ENCODE peak calls at places on chromosomes 5 and 9, in ten cellular contexts. J is IMR-90; W is activated CD4-positive, alpha-beta T cell treated with anti-CD3 and anti-CD28 coated beads, Interleukin-2, amount 10 ng/mL, durations not matched to agents 7 days and 5 days; N is T-cell; H is stimulated activated CD4-positive, alpha-beta T cell treated with anti-CD3 and anti-CD28 coated beads, Interleukin-1b, Interleukin-23, amount 100 ng/mL, for 4 hours; Q is AG08395; D is DMS153; L is CD8-positive, alpha-beta T cell; G is HT-29; R is bronchial epithelial cell. E is an unnamed sample.
A peak's percentile ranks its signal among the peaks of the same experiment; 100 is the strongest.

GRCh38 chr9:10062629-10063395 is 550.0 kb downstream of the PTPRD start:
- DNase-seq in J (peak; percentile 47), W (no peak), N (no peak), H (no peak), Q (no peak), D (no peak), L (no peak), G (no peak), R (peak; percentile 89), E (no peak)

GRCh38 chr9:132694144-132694543 is 23.9 kb downstream of the GTF3C4 start:
- DNase-seq in J (peak; percentile 25), W (peak; percentile 18), N (no peak), H (no peak), Q (no peak), D (no peak), L (peak; percentile 7), G (peak; percentile 10), R (peak; percentile 49), E (no peak)

GRCh38 chr9:136323420-136323819 is 3.9 kb upstream of the GPSM1 start:
- DNase-seq in J (no peak), W (no peak), N (no peak), H (no peak), Q (no peak), D (peak; percentile 38), L (no peak), G (no peak), R (peak; percentile 56), E (no peak)

GRCh38 chr5:38039091-38039490 is 199.2 kb upstream of the GDNF start:
- DNase-seq in J (no peak), W (no peak), N (no peak), H (no peak), Q (no peak), D (no peak), L (no peak), G (no peak), R (no peak), E (no peak)

GRCh38 chr5:149597618-149598017 is 16.3 kb downstream of the ARHGEF37 start:
- DNase-seq in J (no peak), W (no peak), N (no peak), H (no peak), Q (no peak), D (no peak), L (no peak), G (no peak), R (no peak), E (no peak)

GRCh38 chr9:69584746-69585145 is 87.4 kb downstream of the APBA1 start:
- DNase-seq in J (no peak), W (no peak), N (no peak), H (no peak), Q (peak; percentile 41), D (no peak), L (no peak), G (no peak), R (peak; percentile 74), E (no peak)

GRCh38 chr5:8093669-8094068 is 224.7 kb downstream of the MTRR start:
- DNase-seq in J (no peak), W (no peak), N (no peak), H (no peak), Q (no peak), D (no peak), L (no peak), G (no peak), R (no peak), E (no peak)

GRCh38 chr9:116998305-116998704 is 311.2 kb downstream of the TRIM32 start:
- DNase-seq in J (peak; percentile 37), W (no peak), N (no peak), H (no peak), Q (peak; percentile 7), D (no peak), L (no peak), G (peak; percentile 32), R (peak; percentile 37), E (no peak)

GRCh38 chr5:69449511-69449910 is 34.6 kb downstream of the MARVELD2 start:
- DNase-seq in J (no peak), W (no peak), N (no peak), H (no peak), Q (no peak), D (no peak), L (no peak), G (no peak), R (no peak), E (no peak)

GRCh38 chr9:16653491-16654407 is 216.7 kb downstream of the BNC2 start:
- DNase-seq in J (no peak), W (no peak), N (no peak), H (no peak), Q (no peak), D (peak; percentile 33), L (no peak), G (no peak), R (no peak), E (no peak)

GRCh38 chr5:109329296-109330252 is 80.2 kb downstream of the PJA2 start:
- DNase-seq in J (peak; percentile 93), W (no peak), N (no peak), H (no peak), Q (peak; percentile 71), D (no peak), L (no peak), G (no peak), R (peak; percentile 44), E (no peak)

GRCh38 chr5:133235696-133236426 is 184.0 kb downstream of the HSPA4 start:
- DNase-seq in J (peak; percentile 17), W (no peak), N (no peak), H (no peak), Q (no peak), D (no peak), L (no peak), G (no peak), R (peak; percentile 47), E (no peak)

GRCh38 chr9:137784641-137785513 is 92.7 kb upstream of the CACNA1B start:
- DNase-seq in J (no peak), W (no peak), N (no peak), H (no peak), Q (peak; percentile 9), D (no peak), L (no peak), G (no peak), R (no peak), E (no peak)

GRCh38 chr5:141762790-141763368 is 80.8 kb upstream of the ARAP3 start:
- DNase-seq in J (no peak), W (no peak), N (no peak), H (no peak), Q (no peak), D (no peak), L (no peak), G (no peak), R (no peak), E (peak; percentile 42)

GRCh38 chr9:136299116-136299515 is 4.8 kb downstream of the CCDC187 start:
- DNase-seq in J (no peak), W (no peak), N (no peak), H (no peak), Q (no peak), D (no peak), L (no peak), G (no peak), R (no peak), E (no peak)

GRCh38 chr5:65262590-65263189 is 219.0 kb downstream of the ADAMTS6 start:
- DNase-seq in J (peak; percentile 93), W (no peak), N (no peak), H (no peak), Q (peak; percentile 70), D (no peak), L (no peak), G (no peak), R (peak; percentile 25), E (no peak)

GRCh38 chr5:29169851-29170250 is 2023.6 kb upstream of the CDH6 start:
- DNase-seq in J (no peak), W (no peak), N (no peak), H (no peak), Q (no peak), D (no peak), L (no peak), G (no peak), R (no peak), E (no peak)

GRCh38 chr5:179599100-179599499 is 24.4 kb downstream of the HNRNPH1 start:
- DNase-seq in J (no peak), W (no peak), N (no peak), H (no peak), Q (no peak), D (no peak), L (no peak), G (no peak), R (no peak), E (no peak)

GRCh38 chr9:128540630-128541355 is 11.6 kb upstream of the SPTAN1 start:
- DNase-seq in J (no peak), W (no peak), N (no peak), H (no peak), Q (no peak), D (no peak), L (no peak), G (no peak), R (no peak), E (no peak)

GRCh38 chr5:12951846-12952245 is 992.6 kb downstream of the DNAH5 start:
- DNase-seq in J (no peak), W (no peak), N (no peak), H (no peak), Q (no peak), D (no peak), L (no peak), G (no peak), R (no peak), E (no peak)

GRCh38 chr5:142969624-142970439 is 199.7 kb downstream of the ARHGAP26 start:
- DNase-seq in J (no peak), W (no peak), N (no peak), H (no peak), Q (no peak), D (no peak), L (no peak), G (no peak), R (no peak), E (no peak)

GRCh38 chr5:150487199-150488061 is 20.5 kb upstream of the NDST1 start:
- DNase-seq in J (peak; percentile 34), W (no peak), N (no peak), H (no peak), Q (no peak), D (no peak), L (no peak), G (no peak), R (peak; percentile 79), E (peak; percentile 46)

GRCh38 chr9:130444565-130445221 is at the start of gene ASS1:
- DNase-seq in J (no peak), W (peak; percentile 43), N (peak; percentile 39), H (peak; percentile 62), Q (peak; percentile 70), D (peak; percentile 40), L (peak; percentile 29), G (peak; percentile 43), R (no peak), E (peak; percentile 86)

GRCh38 chr5:157390924-157391297 is 69.1 kb upstream of the NIPAL4 start:
- DNase-seq in J (no peak), W (no peak), N (no peak), H (no peak), Q (no peak), D (no peak), L (no peak), G (no peak), R (no peak), E (no peak)

GRCh38 chr5:83987513-83988292 is 267.0 kb upstream of the HAPLN1 start:
- DNase-seq in J (no peak), W (no peak), N (no peak), H (no peak), Q (no peak), D (no peak), L (no peak), G (no peak), R (peak; percentile 67), E (no peak)

GRCh38 chr9:69346596-69347390 is 21.8 kb downstream of the ENTREP1 start:
- DNase-seq in J (peak; percentile 7), W (no peak), N (no peak), H (no peak), Q (no peak), D (no peak), L (no peak), G (no peak), R (peak; percentile 14), E (no peak)

GRCh38 chr5:23013395-23013994 is 160.4 kb upstream of the CDH12 start:
- DNase-seq in J (no peak), W (no peak), N (no peak), H (no peak), Q (no peak), D (no peak), L (no peak), G (no peak), R (no peak), E (no peak)